ENCODE peak calls at places on chromosome 18, in four cellular contexts. I, N, U and B are unnamed samples. For H3K4me1, the result is how much of the 10 kb centered on the place peaks cover.

GRCh38 chr18:408367-408766 is 92.1 kb downstream of the COLEC12 start:
- DNase-seq in I (no peak), N (no peak), U (no peak), B (no peak)

GRCh38 chr18:21706386-21706865 is 1.9 kb upstream of the ABHD3 start:
- DNase-seq in I (no peak), N (no peak), U (no peak), B (no peak)

GRCh38 chr18:8951491-8951890 is 151.0 kb upstream of the NDUFV2 start:
- DNase-seq in I (peak), N (no peak), U (no peak), B (no peak)

GRCh38 chr18:9017900-9018217 is 84.6 kb upstream of the NDUFV2 start:
- DNase-seq in I (no peak), N (no peak), U (no peak), B (no peak)

GRCh38 chr18:71951021-71951420 is 593.1 kb downstream of the CBLN2 start:
- DNase-seq in I (no peak), N (no peak), U (no peak), B (no peak)

GRCh38 chr18:70490008-70490933 is 201.4 kb downstream of the SOCS6 start:
- DNase-seq in I (peak), N (no peak), U (peak), B (peak)

GRCh38 chr18:41077076-41077475 is 878.0 kb upstream of the PIK3C3 start:
- DNase-seq in I (no peak), N (no peak), U (no peak), B (no peak)

GRCh38 chr18:76447268-76447890 is 47.7 kb downstream of the ZNF516 start:
- DNase-seq in I (no peak), N (no peak), U (no peak), B (no peak)

GRCh38 chr18:9951022-9951859 is 37.4 kb downstream of the VAPA start:
- DNase-seq in I (peak), N (no peak), U (no peak), B (peak)

GRCh38 chr18:75071484-75071785 is 137.5 kb downstream of the PTGR3 start:
- DNase-seq in I (no peak), N (no peak), U (no peak), B (no peak)

GRCh38 chr18:51188024-51188701 is 9.3 kb downstream of the MEX3C start:
- DNase-seq in I (peak), N (no peak), U (no peak), B (no peak)

GRCh38 chr18:59129964-59130703 is 9.6 kb upstream of the SEC11C start:
- DNase-seq in I (no peak), N (no peak), U (no peak), B (no peak)

GRCh38 chr18:59123588-59124369 is 15.9 kb upstream of the SEC11C start:
- DNase-seq in I (no peak), N (no peak), U (no peak), B (no peak)

GRCh38 chr18:59127047-59127446 is 12.6 kb upstream of the SEC11C start:
- DNase-seq in I (no peak), N (no peak), U (no peak), B (no peak)

GRCh38 chr18:59124370-59124704 is 15.3 kb upstream of the SEC11C start:
- DNase-seq in I (no peak), N (no peak), U (no peak), B (no peak)
- H3K4me1 ChIP-seq in I (under half), N (under half), U (under half), B (under half)

GRCh38 chr18:45777393-45777792 is 48.1 kb upstream of the SIGLEC15 start:
- DNase-seq in I (no peak), N (no peak), U (no peak), B (no peak)
- H3K4me1 ChIP-seq in I (under half), N (under half), U (under half), B (under half)

DNA sequence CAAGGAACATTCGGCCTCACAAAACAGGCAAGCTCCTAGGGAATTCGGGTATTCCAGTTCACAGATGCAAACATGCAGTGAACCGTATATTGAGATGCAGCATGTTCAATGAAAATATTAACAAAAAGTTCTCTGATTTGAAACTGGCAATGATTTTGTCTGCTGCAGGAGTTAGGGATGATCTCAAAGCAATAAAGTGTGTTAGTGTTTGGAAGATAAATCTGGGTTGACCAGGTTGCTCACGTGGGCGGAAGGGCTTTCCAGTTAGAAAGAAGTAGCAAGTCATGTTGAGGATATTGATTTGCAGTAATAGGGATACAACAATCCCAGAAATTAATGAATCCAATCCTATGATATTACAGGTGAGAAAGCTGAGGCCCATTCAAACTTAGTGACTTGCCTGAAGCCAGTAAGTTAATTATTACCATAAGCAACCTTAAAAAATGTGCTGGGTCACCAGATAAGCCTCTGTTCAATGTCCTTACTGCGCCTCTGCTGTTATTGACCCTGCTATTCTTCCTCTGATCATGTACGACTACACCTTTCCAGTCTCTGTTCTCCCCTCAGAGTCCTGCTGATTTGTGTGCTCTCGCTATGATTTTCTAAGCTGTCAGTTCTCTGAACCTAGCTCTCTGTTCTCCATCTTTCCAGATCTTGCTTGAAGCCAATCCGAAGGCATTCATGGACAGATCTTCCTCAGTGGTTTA is 370.8 kb downstream of the DSEL start:
- DNase-seq in I (no peak), N (no peak), U (no peak), B (no peak)
- H3K4me1 ChIP-seq in I (under half), N (under half), U (under half), B (under half)

GRCh38 chr18:2983296-2983695 is 29.6 kb downstream of the LPIN2 start:
- DNase-seq in I (no peak), N (no peak), U (no peak), B (no peak)
- H3K4me1 ChIP-seq in I (under half), N (under half), U (half or more), B (half or more)

GRCh38 chr18:59959606-59960005 is 59.8 kb downstream of the PMAIP1 start:
- DNase-seq in I (peak), N (no peak), U (no peak), B (no peak)

GRCh38 chr18:59960272-59960671 is 60.5 kb downstream of the PMAIP1 start:
- DNase-seq in I (no peak), N (no peak), U (no peak), B (no peak)

GRCh38 chr18:59957957-59958356 is 58.2 kb downstream of the PMAIP1 start:
- DNase-seq in I (peak), N (no peak), U (no peak), B (peak)

GRCh38 chr18:59961086-59961485 is 61.3 kb downstream of the PMAIP1 start:
- DNase-seq in I (no peak), N (no peak), U (no peak), B (no peak)

DNA sequence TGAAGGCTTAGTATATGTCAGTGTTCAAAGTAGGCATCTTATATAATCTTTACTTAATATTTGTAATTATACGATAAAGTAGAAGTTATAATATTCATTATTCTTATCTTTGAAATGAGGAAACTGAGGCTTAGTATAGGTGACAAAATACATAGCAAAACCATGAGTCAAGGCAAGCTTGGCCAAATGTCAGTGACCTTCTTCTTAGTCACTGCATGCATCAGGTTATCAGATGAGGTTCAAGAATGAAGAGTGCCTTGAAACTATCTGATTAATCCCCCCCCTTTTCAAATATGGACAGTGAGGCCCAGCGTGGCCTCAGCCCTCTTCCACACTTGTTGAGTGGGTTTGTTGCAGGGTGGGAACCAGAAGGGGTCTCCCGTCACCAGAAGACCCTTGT is 59.3 kb downstream of the PMAIP1 start:
- DNase-seq in I (no peak), N (no peak), U (no peak), B (no peak)
- H3K4me1 ChIP-seq in I (under half), N (under half), U (under half), B (under half)

DNA sequence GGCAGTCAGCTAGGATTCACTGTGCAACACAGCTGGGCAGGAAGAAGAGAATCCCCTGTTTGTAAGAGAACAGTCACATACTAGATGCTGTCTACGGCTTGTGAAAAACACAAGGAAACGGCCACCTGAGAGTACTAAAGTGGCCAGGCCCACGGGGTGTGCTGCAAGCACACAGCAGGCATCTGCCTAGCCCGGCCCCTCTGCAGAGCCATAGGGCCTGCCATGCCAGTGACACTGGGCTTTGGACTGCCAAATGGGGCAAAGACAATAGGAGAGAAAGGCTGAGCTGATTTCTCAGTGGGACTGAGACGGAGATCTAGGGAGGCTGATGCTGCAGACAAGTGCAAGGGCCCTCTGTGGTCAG is 10.3 kb downstream of the TUBB6 start:
- DNase-seq in I (no peak), N (no peak), U (no peak), B (no peak)
- H3K4me1 ChIP-seq in I (under half), N (under half), U (under half), B (under half)

DNA sequence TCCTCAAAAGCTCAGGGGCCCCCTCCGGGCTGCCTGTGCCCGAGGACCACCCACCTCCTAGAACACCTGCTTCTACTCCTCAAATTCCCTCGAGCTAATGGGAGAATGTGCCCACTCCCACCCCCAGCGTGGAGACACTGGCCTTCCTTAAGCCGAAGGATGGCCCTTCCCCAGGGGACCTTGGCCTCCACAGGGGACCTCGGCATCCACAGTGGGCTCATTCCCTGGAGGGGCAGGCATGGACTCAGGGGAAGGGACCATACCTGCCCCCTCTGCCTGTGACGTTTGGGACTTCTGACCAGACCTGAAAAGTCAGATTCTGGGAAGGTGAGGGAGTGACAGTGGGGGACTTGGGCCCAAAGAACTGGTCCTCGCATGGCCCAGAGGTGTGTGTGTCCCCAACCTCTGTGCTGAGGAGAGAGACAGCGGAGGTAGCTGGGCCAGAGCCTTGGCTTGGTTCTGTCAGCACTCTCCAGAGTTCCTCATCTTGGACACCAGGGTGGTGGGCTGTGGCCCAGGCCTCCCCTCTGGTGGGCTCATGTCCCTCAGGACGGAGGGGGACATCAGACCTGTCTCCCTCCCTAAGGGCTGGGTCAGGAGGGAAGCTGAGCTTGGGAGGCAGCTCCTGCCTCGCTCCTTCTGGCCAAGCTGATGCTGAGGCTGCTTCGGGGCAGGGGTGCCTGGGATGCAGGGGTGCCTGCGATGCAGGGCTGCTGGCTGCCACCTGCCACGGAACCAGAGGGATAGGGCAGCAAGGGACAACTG is 240.4 kb downstream of the HAUS1 start:
- DNase-seq in I (no peak), N (no peak), U (no peak), B (no peak)
- H3K4me1 ChIP-seq in I (under half), N (under half), U (under half), B (under half)

DNA sequence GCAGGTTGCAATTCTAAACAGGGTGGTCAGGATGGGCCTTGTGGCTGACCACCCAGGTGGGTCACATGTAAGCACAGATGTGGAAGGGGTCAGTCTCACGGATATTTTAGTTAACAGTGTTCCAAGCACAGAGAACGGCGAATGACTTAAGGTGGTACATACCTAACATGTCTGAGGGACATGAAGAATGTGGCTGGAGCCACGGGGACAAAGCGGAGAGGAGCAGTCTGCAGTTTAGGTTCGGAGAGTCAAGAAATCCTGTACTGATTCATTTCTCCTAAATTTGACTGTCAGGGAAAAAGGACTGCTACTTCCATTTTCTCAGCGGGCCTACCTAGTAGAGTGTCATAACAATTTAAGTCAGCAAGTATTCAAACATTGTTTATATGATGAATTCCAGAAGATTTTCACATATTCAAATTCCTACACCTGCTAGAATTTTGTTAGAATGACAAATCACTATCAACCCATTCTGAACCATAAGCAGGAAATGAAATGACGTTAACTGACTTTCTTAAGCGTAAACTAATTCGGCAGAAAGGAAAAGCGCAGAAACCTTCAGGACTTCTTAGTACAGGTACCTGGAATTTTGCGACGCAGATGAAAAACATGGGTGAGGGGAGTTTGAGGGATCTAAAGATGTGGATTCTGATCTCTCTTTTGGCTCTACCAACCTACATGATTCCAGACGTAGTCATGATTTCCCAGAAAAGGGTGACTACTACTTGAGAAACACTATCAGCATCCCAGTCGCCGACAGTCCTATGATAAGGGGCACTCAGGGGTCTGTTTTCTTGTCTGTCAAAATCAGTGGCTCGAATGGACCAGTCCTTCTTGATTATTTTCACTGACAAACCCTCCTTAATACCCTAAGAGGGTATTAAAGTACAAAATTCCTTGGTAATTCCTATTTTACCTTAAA is 41.3 kb downstream of the PTPN2 start:
- DNase-seq in I (no peak), N (no peak), U (no peak), B (no peak)
- H3K4me1 ChIP-seq in I (half or more), N (under half), U (under half), B (under half)

GRCh38 chr18:48778344-48779011 is 172.3 kb downstream of the SMAD7 start:
- DNase-seq in I (no peak), N (peak), U (no peak), B (no peak)
- H3K4me1 ChIP-seq in I (under half), N (under half), U (under half), B (under half)

DNA sequence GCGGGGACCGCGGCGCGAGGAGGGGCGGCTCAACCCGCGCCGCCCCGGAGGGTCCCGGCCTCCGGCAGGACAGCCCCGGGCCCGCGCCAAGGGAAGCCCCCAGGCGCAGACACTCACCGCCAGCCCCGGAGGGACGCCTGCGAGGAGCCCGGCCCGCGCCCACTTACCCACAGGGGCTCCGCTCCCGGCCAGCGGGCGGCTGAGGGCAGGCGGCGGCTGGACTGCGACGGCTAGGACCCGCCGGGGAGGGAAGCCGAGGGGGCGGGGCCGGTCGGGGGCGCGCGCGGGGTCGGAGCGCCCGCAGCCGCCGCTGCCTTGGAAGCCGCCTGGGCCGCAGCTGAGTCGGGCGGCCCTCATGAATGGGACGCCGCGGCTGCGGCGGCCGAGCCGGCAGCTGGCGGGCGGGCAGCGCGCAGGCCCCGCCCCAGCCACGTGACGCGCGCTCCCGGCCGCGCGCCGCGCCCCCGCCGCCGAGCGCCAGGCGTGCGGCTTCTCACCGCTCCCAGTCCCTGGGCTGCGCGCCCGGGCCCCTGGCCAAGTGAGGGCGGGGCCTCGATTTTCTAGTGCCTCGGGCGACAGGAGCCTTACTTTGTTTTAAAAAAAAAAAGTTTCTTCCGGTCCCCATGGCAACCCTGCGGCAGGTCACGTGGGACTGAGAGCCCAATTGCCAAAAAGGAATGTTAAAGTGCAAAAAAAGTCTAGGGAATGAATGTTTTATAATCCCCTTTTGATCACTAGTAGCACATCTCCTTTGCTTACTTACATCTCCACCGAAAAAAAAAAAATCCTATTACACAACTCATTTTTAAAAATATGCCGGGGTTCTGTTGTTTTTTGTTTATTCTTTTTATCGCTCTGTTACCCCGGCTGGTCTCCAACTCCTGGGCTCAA is at the start of gene LPIN2:
- DNase-seq in I (peak), N (peak), U (peak), B (peak)
- H3K4me1 ChIP-seq in I (under half), N (under half), U (half or more), B (under half)